ENCODE peak calls at places on chromosomes 13 and 19, in nine cellular contexts. L is psoas muscle; A is heart right ventricle; N is neural progenitor cell; U is CD8-positive, alpha-beta T cell; Y is IMR-90; J is A673; O is suprapubic skin; C is ovary. B is an unnamed sample. For H3K4me1, the result is how much of the 10 kb centered on the place peaks cover.

GRCh38 chr13:32537580-32538233 is 888 bp downstream of the N4BP2L2 start:
- DNase-seq in L (peak), A (peak), N (no peak), U (peak), Y (no peak), J (peak), O (peak), C (peak), B (no peak)

GRCh38 chr19:49560358-49560900 is 19.9 kb downstream of the NOSIP start:
- DNase-seq in L (peak), A (peak), N (no peak), U (peak), Y (no peak), J (no peak), O (no peak), C (no peak), B (no peak)

GRCh38 chr13:48908381-48909087 is 67.2 kb upstream of the FNDC3A start:
- DNase-seq in L (no peak), A (no peak), N (no peak), U (no peak), Y (peak), J (no peak), O (no peak), C (no peak), B (no peak)

GRCh38 chr19:52778811-52779210 is 7.8 kb downstream of the ZNF600 start:
- DNase-seq in L (no peak), A (no peak), N (no peak), U (no peak), Y (peak), J (no peak), O (no peak), C (no peak), B (no peak)

GRCh38 chr13:101049166-101049850 is 367.0 kb downstream of the NALCN start:
- DNase-seq in L (no peak), A (no peak), N (no peak), U (no peak), Y (no peak), J (no peak), O (no peak), C (no peak), B (no peak)

GRCh38 chr13:21079761-21080730 is 18.7 kb upstream of the LATS2 start:
- DNase-seq in L (no peak), A (peak), N (no peak), U (no peak), Y (peak), J (no peak), O (no peak), C (no peak), B (no peak)

GRCh38 chr13:101846701-101847100 is 394.2 kb downstream of the ITGBL1 start:
- DNase-seq in L (no peak), A (no peak), N (no peak), U (no peak), Y (no peak), J (peak), O (no peak), C (no peak), B (no peak)

GRCh38 chr13:97408938-97409337 is 25.0 kb upstream of the RAP2A start:
- DNase-seq in L (no peak), A (no peak), N (no peak), U (no peak), Y (no peak), J (no peak), O (no peak), C (no peak), B (no peak)

GRCh38 chr19:31560021-31560770 is 211.0 kb upstream of the TSHZ3 start:
- DNase-seq in L (no peak), A (no peak), N (no peak), U (no peak), Y (peak), J (no peak), O (no peak), C (no peak), B (no peak)

GRCh38 chr19:14943601-14944000 is 2.3 kb downstream of the OR7C2 start:
- DNase-seq in L (no peak), A (no peak), N (no peak), U (no peak), Y (no peak), J (no peak), O (no peak), C (no peak), B (no peak)

GRCh38 chr19:49456351-49456750 is 3.3 kb downstream of the ALDH16A1 start:
- DNase-seq in L (peak), A (no peak), N (no peak), U (no peak), Y (no peak), J (no peak), O (no peak), C (no peak), B (no peak)

GRCh38 chr19:34336781-34337271 is 28.2 kb upstream of the GPI start:
- DNase-seq in L (no peak), A (peak), N (peak), U (no peak), Y (peak), J (peak), O (no peak), C (no peak), B (peak)

GRCh38 chr13:111508902-111509509 is 188.6 kb downstream of the TEX29 start:
- DNase-seq in L (no peak), A (no peak), N (no peak), U (no peak), Y (no peak), J (no peak), O (no peak), C (no peak), B (no peak)
- H3K4me3 ChIP-seq in L (no peak), A (no peak), N (no peak), U (no peak), Y (no peak), J (no peak), O (no peak), C (no peak), B (no peak)

GRCh38 chr19:3373971-3374368 is 7.6 kb downstream of the NFIC start:
- DNase-seq in L (peak), A (no peak), N (no peak), U (no peak), Y (no peak), J (no peak), O (no peak), C (no peak), B (no peak)
- H3K27ac ChIP-seq in L (peak), A (peak), N (no peak), U (no peak), Y (peak), J (no peak), O (peak), C (peak), B (peak)

DNA sequence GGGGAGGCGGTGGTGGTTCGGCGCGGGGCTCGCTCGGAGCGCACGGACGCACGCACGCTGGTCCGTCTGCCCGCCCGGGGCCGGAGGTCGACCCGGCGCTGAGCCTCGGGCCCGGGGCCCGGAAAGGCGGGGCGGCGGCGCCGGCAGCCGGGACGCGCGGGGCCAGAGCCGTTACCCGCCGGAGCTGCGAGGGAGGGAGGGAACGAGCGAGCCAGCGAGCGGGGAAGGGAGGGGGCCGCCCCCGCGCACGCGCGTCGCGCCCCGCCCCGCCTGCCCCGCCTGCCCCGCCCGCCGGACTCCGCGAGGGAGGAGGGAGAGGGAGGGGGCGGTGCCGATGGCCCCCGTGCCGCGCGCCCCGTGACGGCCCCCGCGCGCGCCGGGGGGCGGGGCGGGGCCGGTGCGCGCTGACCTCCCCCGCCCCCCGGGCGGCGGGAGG is 15.0 kb downstream of the CIC start:
- DNase-seq in L (peak), A (peak), N (peak), U (no peak), Y (peak), J (peak), O (peak), C (peak), B (peak)
- H3K4me1 ChIP-seq in L (under half), A (half or more), N (under half), U (under half), Y (under half), J (under half), O (half or more), C (under half), B (half or more)

GRCh38 chr13:24682353-24682752 is 2.1 kb downstream of the ATP12A start:
- DNase-seq in L (no peak), A (no peak), N (peak), U (no peak), Y (no peak), J (peak), O (no peak), C (no peak), B (no peak)

GRCh38 chr13:24679686-24680085 is 522 bp upstream of the ATP12A start:
- DNase-seq in L (no peak), A (no peak), N (peak), U (no peak), Y (no peak), J (no peak), O (no peak), C (no peak), B (no peak)

GRCh38 chr13:24680258-24680920 is at the start of gene ATP12A:
- DNase-seq in L (no peak), A (no peak), N (peak), U (peak), Y (no peak), J (peak), O (peak), C (no peak), B (no peak)

GRCh38 chr13:24681930-24682329 is 1.7 kb downstream of the ATP12A start:
- DNase-seq in L (no peak), A (no peak), N (no peak), U (no peak), Y (no peak), J (no peak), O (no peak), C (no peak), B (no peak)

DNA sequence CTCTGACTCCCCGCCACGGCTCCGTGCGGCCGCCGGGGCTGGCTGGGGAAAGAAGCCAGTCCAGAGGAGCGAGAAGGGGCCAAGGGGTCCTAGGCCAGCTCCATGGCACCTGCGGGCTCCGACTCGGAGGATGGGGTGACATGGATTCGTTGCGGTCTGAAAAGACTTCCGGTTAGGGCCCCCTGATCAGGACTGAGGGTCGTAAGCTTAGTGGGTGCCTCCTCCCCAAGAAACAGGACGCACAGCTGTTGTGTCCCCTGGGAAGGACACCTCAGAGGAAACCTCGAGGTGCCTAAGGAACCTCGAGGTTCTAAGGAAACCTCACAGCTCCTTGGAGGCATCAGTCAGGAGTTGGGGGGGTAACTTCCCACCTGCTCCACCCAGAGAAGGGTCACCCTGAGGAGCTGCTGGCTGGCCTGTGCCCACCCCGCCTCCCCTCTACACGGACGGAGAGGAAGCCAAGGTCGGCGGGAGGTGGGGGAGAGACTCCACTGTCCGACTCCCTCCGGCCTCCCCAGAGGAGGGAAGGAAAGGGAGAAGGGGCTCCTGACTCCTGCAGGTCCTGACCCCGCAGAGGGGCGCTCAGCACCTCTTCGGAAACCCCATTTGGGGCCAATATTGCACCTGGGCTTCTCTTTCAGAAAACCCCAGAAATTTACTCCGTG is 845 bp downstream of the ATP12A start:
- DNase-seq in L (no peak), A (no peak), N (no peak), U (no peak), Y (no peak), J (no peak), O (no peak), C (no peak), B (no peak)
- H3K4me3 ChIP-seq in L (peak), A (peak), N (peak), U (peak), Y (no peak), J (peak), O (peak), C (no peak), B (peak)

GRCh38 chr13:91017669-91018053 is 329.8 kb upstream of the MIR17HG start:
- DNase-seq in L (no peak), A (no peak), N (no peak), U (no peak), Y (no peak), J (peak), O (no peak), C (no peak), B (no peak)

GRCh38 chr13:91020635-91021034 is 326.9 kb upstream of the MIR17HG start:
- DNase-seq in L (no peak), A (no peak), N (no peak), U (no peak), Y (no peak), J (no peak), O (no peak), C (no peak), B (no peak)

GRCh38 chr13:91014696-91015095 is 332.8 kb upstream of the MIR17HG start:
- DNase-seq in L (no peak), A (no peak), N (no peak), U (no peak), Y (no peak), J (no peak), O (no peak), C (no peak), B (no peak)

DNA sequence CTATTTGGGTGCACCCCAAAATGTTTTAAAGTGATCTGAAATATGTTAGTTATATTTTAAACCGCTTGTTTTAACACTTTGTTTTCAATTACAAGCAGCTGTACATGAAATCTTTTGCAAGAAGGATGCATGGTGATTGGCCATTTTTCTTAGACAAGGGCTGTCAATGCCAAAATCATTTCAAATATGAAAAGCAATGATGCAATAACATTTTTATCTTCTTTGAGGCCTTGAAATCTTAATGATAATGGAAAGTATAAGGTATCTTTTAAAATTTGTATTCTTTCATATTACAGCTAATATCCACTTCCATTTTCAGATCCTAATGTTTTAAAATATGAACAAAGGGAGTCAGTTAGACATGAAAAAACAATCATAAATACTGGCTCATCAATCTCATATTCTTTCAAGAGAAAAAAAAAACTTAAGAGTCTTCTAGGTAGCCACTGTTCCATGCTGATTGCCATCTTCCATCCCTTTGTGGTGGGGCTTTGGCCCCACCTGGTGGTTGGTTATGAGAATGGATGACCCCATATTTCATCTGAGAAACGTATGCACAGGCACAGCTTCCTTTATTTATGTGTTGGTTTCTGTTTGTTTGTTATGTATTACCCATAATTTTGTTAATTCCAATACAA is 330.3 kb upstream of the MIR17HG start:
- DNase-seq in L (no peak), A (no peak), N (peak), U (no peak), Y (peak), J (peak), O (no peak), C (no peak), B (no peak)
- H3K27ac ChIP-seq in L (no peak), A (no peak), N (no peak), U (no peak), Y (no peak), J (no peak), O (no peak), C (no peak), B (no peak)

DNA sequence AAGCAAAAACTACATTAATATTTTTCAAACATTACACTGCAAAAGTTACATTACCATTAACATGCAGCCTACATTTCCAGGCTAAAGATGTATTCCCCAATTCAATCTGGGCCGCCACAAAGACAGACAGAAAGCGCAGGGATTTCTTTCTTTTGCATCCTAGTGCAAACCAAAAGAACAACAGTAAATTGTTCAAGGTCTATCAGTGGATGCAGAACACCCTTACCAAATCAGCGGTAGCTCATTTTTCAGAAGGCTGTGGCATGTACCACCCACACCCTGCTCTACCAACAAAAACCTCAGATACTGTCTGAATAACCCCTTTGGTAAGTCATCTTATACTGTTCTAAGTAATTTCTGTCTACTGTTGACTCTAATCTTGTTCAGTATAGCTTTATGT is 3.6 kb downstream of the TPT1 start:
- DNase-seq in L (no peak), A (no peak), N (no peak), U (no peak), Y (no peak), J (no peak), O (no peak), C (no peak), B (no peak)
- H3K4me1 ChIP-seq in L (half or more), A (half or more), N (under half), U (half or more), Y (under half), J (half or more), O (half or more), C (under half), B (half or more)